ENCODE peak calls at places on chromosomes 4 and X, in seven cellular contexts. N is activated naive CD4-positive, alpha-beta T cell; V is naive thymus-derived CD8-positive, alpha-beta T cell; X is NCI-H748 treated with DMSO at 0.1 percent for 48 hours; A is anterior cingulate cortex; Q is LHCN-M2; U is GM04504. Y is an unnamed sample.

GRCh38 chrX:13029831-13030771 is 14.3 kb downstream of the FAM9C start:
- DNase-seq in N (peak), V (no peak), X (no peak), A (no peak), Q (peak), U (no peak), Y (no peak)

GRCh38 chrX:65697915-65698796 is 30.7 kb downstream of the MSN start:
- DNase-seq in N (peak), V (peak), X (no peak), A (no peak), Q (peak), U (no peak), Y (no peak)

GRCh38 chr4:54276633-54277426 is 47.7 kb downstream of the PDGFRA start:
- DNase-seq in N (no peak), V (no peak), X (no peak), A (no peak), Q (peak), U (no peak), Y (no peak)

GRCh38 chrX:40964008-40964407 is 121.2 kb upstream of the USP9X start:
- DNase-seq in N (no peak), V (no peak), X (no peak), A (no peak), Q (no peak), U (no peak), Y (no peak)

GRCh38 chrX:129747533-129747932 is 8.8 kb downstream of the XPNPEP2 start:
- DNase-seq in N (no peak), V (no peak), X (no peak), A (no peak), Q (no peak), U (no peak), Y (no peak)

GRCh38 chr4:1055721-1056590 is 44.5 kb downstream of the FGFRL1 start:
- DNase-seq in N (peak), V (peak), X (no peak), A (no peak), Q (no peak), U (no peak), Y (no peak)

GRCh38 chrX:112512509-112512908 is 167.2 kb downstream of the LHFPL1 start:
- DNase-seq in N (no peak), V (no peak), X (no peak), A (no peak), Q (no peak), U (no peak), Y (no peak)

GRCh38 chr4:5995901-5996623 is 22.2 kb downstream of the C4orf50 start:
- DNase-seq in N (no peak), V (no peak), X (no peak), A (no peak), Q (no peak), U (no peak), Y (no peak)

GRCh38 chrX:37652053-37652452 is 33.5 kb upstream of the XK start:
- DNase-seq in N (no peak), V (no peak), X (no peak), A (no peak), Q (no peak), U (no peak), Y (no peak)

GRCh38 chr4:102687373-102687981 is 73.3 kb downstream of the MANBA start:
- DNase-seq in N (no peak), V (no peak), X (no peak), A (no peak), Q (peak), U (no peak), Y (no peak)

GRCh38 chr4:73222466-73223257 is 35.9 kb downstream of the ANKRD17 start:
- DNase-seq in N (peak), V (peak), X (peak), A (peak), Q (peak), U (peak), Y (peak)

GRCh38 chr4:181213562-181213961 is 1029.6 kb upstream of the TENM3 start:
- DNase-seq in N (no peak), V (no peak), X (no peak), A (no peak), Q (no peak), U (no peak), Y (no peak)

GRCh38 chr4:93693141-93693540 is 135.4 kb upstream of the ATOH1 start:
- DNase-seq in N (no peak), V (no peak), X (no peak), A (no peak), Q (no peak), U (no peak), Y (no peak)

Y was measured in stromal cell of bone marrow.